ENCODE peak calls at places on chromosome 11, in four cellular contexts. One of them, this sample, is unnamed.

GRCh38 chr11:100716848-100717247 is 29.8 kb downstream of the ARHGAP42 start:
- DNase-seq in left ventricle myocardium inferior: no peak
- DNase-seq in naive thymus-derived CD8-positive, alpha-beta T cell: no peak
- DNase-seq in Kasumi-1: no peak
- DNase-seq in this sample: no peak

GRCh38 chr11:69463181-69463891 is 18.1 kb upstream of the LINC01488 start:
- DNase-seq in Kasumi-1: no peak
- DNase-seq in left ventricle myocardium inferior: peak; percentile 49
- DNase-seq in naive thymus-derived CD8-positive, alpha-beta T cell: no peak
- DNase-seq in this sample: no peak

GRCh38 chr11:1178201-1178885 is 20.6 kb downstream of the MUC5AC start:
- DNase-seq in naive thymus-derived CD8-positive, alpha-beta T cell: no peak
- DNase-seq in left ventricle myocardium inferior: peak; percentile 5
- DNase-seq in Kasumi-1: no peak
- DNase-seq in this sample: no peak

GRCh38 chr11:125314264-125315087 is 149.9 kb downstream of the PKNOX2 start:
- DNase-seq in Kasumi-1: no peak
- DNase-seq in left ventricle myocardium inferior: no peak
- DNase-seq in naive thymus-derived CD8-positive, alpha-beta T cell: no peak
- DNase-seq in this sample: no peak

GRCh38 chr11:31419669-31420068 is 50.0 kb downstream of the DNAJC24 start:
- DNase-seq in left ventricle myocardium inferior: no peak
- DNase-seq in naive thymus-derived CD8-positive, alpha-beta T cell: no peak
- DNase-seq in Kasumi-1: no peak
- DNase-seq in this sample: no peak

GRCh38 chr11:129252621-129253020 is 60.5 kb upstream of the ARHGAP32 start:
- DNase-seq in naive thymus-derived CD8-positive, alpha-beta T cell: no peak
- DNase-seq in left ventricle myocardium inferior: no peak
- DNase-seq in Kasumi-1: no peak
- DNase-seq in this sample: no peak

GRCh38 chr11:133228406-133229330 is 303.6 kb downstream of the OPCML start:
- DNase-seq in left ventricle myocardium inferior: no peak
- DNase-seq in Kasumi-1: no peak
- DNase-seq in naive thymus-derived CD8-positive, alpha-beta T cell: no peak
- DNase-seq in this sample: no peak

GRCh38 chr11:74279256-74279655 is 32.2 kb downstream of the P4HA3 start:
- DNase-seq in Kasumi-1: no peak
- DNase-seq in left ventricle myocardium inferior: no peak
- DNase-seq in naive thymus-derived CD8-positive, alpha-beta T cell: no peak
- DNase-seq in this sample: no peak

GRCh38 chr11:110433393-110434333 is 3.9 kb downstream of the FDX1 start:
- DNase-seq in Kasumi-1: peak; percentile 58
- DNase-seq in naive thymus-derived CD8-positive, alpha-beta T cell: no peak
- DNase-seq in left ventricle myocardium inferior: no peak
- DNase-seq in this sample: peak; percentile 31

GRCh38 chr11:45146072-45147016 is at the start of gene PRDM11:
- DNase-seq in Kasumi-1: peak; percentile 59
- DNase-seq in left ventricle myocardium inferior: no peak
- DNase-seq in naive thymus-derived CD8-positive, alpha-beta T cell: no peak
- DNase-seq in this sample: peak; percentile 68

GRCh38 chr11:115222218-115222862 is 281.9 kb downstream of the CADM1 start:
- DNase-seq in Kasumi-1: no peak
- DNase-seq in naive thymus-derived CD8-positive, alpha-beta T cell: no peak
- DNase-seq in left ventricle myocardium inferior: no peak
- DNase-seq in this sample: peak; percentile 12

GRCh38 chr11:108569896-108570295 is 23.7 kb downstream of the EXPH5 start:
- DNase-seq in naive thymus-derived CD8-positive, alpha-beta T cell: no peak
- DNase-seq in left ventricle myocardium inferior: no peak
- DNase-seq in Kasumi-1: no peak
- DNase-seq in this sample: no peak

GRCh38 chr11:28697920-28698827 is 590.0 kb downstream of the METTL15 start:
- DNase-seq in left ventricle myocardium inferior: peak; percentile 38
- DNase-seq in Kasumi-1: peak; percentile 42
- DNase-seq in naive thymus-derived CD8-positive, alpha-beta T cell: no peak
- DNase-seq in this sample: no peak

GRCh38 chr11:112553340-112553739 is 292.7 kb upstream of the PLET1 start:
- DNase-seq in left ventricle myocardium inferior: no peak
- DNase-seq in naive thymus-derived CD8-positive, alpha-beta T cell: no peak
- DNase-seq in Kasumi-1: no peak
- DNase-seq in this sample: no peak

GRCh38 chr11:59776210-59777066 is 21.3 kb downstream of the STX3 start:
- DNase-seq in Kasumi-1: no peak
- DNase-seq in left ventricle myocardium inferior: no peak
- DNase-seq in naive thymus-derived CD8-positive, alpha-beta T cell: no peak
- DNase-seq in this sample: no peak

GRCh38 chr11:123188508-123189165 is 6.4 kb downstream of the CLMP start:
- DNase-seq in naive thymus-derived CD8-positive, alpha-beta T cell: no peak
- DNase-seq in Kasumi-1: no peak
- DNase-seq in left ventricle myocardium inferior: no peak
- DNase-seq in this sample: no peak

GRCh38 chr11:95453616-95454118 is 222.7 kb upstream of the SESN3 start:
- DNase-seq in naive thymus-derived CD8-positive, alpha-beta T cell: no peak
- DNase-seq in Kasumi-1: no peak
- DNase-seq in left ventricle myocardium inferior: peak; percentile 61
- DNase-seq in this sample: no peak

GRCh38 chr11:112292785-112293407 is 32.2 kb upstream of the PLET1 start:
- DNase-seq in naive thymus-derived CD8-positive, alpha-beta T cell: no peak
- DNase-seq in left ventricle myocardium inferior: no peak
- DNase-seq in Kasumi-1: no peak
- DNase-seq in this sample: no peak

GRCh38 chr11:4607111-4607510 is 920 bp downstream of the TRIM68 start:
- DNase-seq in naive thymus-derived CD8-positive, alpha-beta T cell: no peak
- DNase-seq in Kasumi-1: no peak
- DNase-seq in left ventricle myocardium inferior: no peak
- DNase-seq in this sample: no peak

GRCh38 chr11:9250139-9250582 is 15.0 kb downstream of the DENND5A start:
- DNase-seq in Kasumi-1: peak; percentile 55
- DNase-seq in naive thymus-derived CD8-positive, alpha-beta T cell: peak; percentile 44
- DNase-seq in left ventricle myocardium inferior: no peak
- DNase-seq in this sample: peak; percentile 23

GRCh38 chr11:84828616-84829015 is 798.5 kb downstream of the DLG2 start:
- DNase-seq in left ventricle myocardium inferior: no peak
- DNase-seq in naive thymus-derived CD8-positive, alpha-beta T cell: no peak
- DNase-seq in Kasumi-1: no peak
- DNase-seq in this sample: no peak

GRCh38 chr11:66347425-66348276 is at the start of gene B4GAT1:
- DNase-seq in Kasumi-1: peak; percentile 65
- DNase-seq in left ventricle myocardium inferior: peak; percentile 77
- DNase-seq in naive thymus-derived CD8-positive, alpha-beta T cell: peak; percentile 81
- DNase-seq in this sample: peak; percentile 82

GRCh38 chr11:134752526-134752925 is 340.5 kb upstream of the B3GAT1 start:
- DNase-seq in Kasumi-1: no peak
- DNase-seq in naive thymus-derived CD8-positive, alpha-beta T cell: no peak
- DNase-seq in left ventricle myocardium inferior: no peak
- DNase-seq in this sample: no peak

GRCh38 chr11:19573666-19574065 is 139.0 kb upstream of the NAV2 start:
- DNase-seq in Kasumi-1: no peak
- DNase-seq in naive thymus-derived CD8-positive, alpha-beta T cell: no peak
- DNase-seq in left ventricle myocardium inferior: peak; percentile 66
- DNase-seq in this sample: no peak

GRCh38 chr11:70002433-70002832 is 75.7 kb upstream of the ANO1 start:
- DNase-seq in Kasumi-1: peak; percentile 17
- DNase-seq in left ventricle myocardium inferior: no peak
- DNase-seq in naive thymus-derived CD8-positive, alpha-beta T cell: no peak
- DNase-seq in this sample: no peak

GRCh38 chr11:75474878-75475766 is 42.1 kb upstream of the KLHL35 start:
- DNase-seq in Kasumi-1: peak; percentile 86
- DNase-seq in naive thymus-derived CD8-positive, alpha-beta T cell: peak; percentile 67
- DNase-seq in left ventricle myocardium inferior: peak; percentile 66
- DNase-seq in this sample: peak; percentile 55

GRCh38 chr11:72075109-72075508 is 5.2 kb downstream of the NUMA1 start:
- DNase-seq in Kasumi-1: peak; percentile 90
- DNase-seq in naive thymus-derived CD8-positive, alpha-beta T cell: no peak
- DNase-seq in left ventricle myocardium inferior: no peak
- DNase-seq in this sample: no peak

GRCh38 chr11:27421819-27422494 is 50.6 kb downstream of the LGR4 start:
- DNase-seq in left ventricle myocardium inferior: no peak
- DNase-seq in Kasumi-1: no peak
- DNase-seq in naive thymus-derived CD8-positive, alpha-beta T cell: no peak
- DNase-seq in this sample: no peak

GRCh38 chr11:94032066-94032465 is 10.9 kb downstream of the HEPHL1 start:
- DNase-seq in Kasumi-1: no peak
- DNase-seq in left ventricle myocardium inferior: peak; percentile 28
- DNase-seq in naive thymus-derived CD8-positive, alpha-beta T cell: no peak
- DNase-seq in this sample: no peak

GRCh38 chr11:112177610-112178009 is 2.3 kb downstream of the BCO2 start:
- DNase-seq in Kasumi-1: no peak
- DNase-seq in naive thymus-derived CD8-positive, alpha-beta T cell: no peak
- DNase-seq in left ventricle myocardium inferior: no peak
- DNase-seq in this sample: peak; percentile 10

GRCh38 chr11:73139476-73140198 is 2.5 kb downstream of the FCHSD2 start:
- DNase-seq in Kasumi-1: no peak
- DNase-seq in left ventricle myocardium inferior: no peak
- DNase-seq in naive thymus-derived CD8-positive, alpha-beta T cell: no peak
- DNase-seq in this sample: no peak

GRCh38 chr11:83836883-83837654 is 550.9 kb upstream of the CCDC90B start:
- DNase-seq in naive thymus-derived CD8-positive, alpha-beta T cell: no peak
- DNase-seq in Kasumi-1: peak; percentile 77
- DNase-seq in left ventricle myocardium inferior: no peak
- DNase-seq in this sample: no peak

GRCh38 chr11:111846640-111847039 is 24.7 kb downstream of the ALG9 start:
- DNase-seq in naive thymus-derived CD8-positive, alpha-beta T cell: no peak
- DNase-seq in Kasumi-1: peak; percentile 6
- DNase-seq in left ventricle myocardium inferior: no peak
- DNase-seq in this sample: no peak

GRCh38 chr11:83816572-83817187 is 530.5 kb upstream of the CCDC90B start:
- DNase-seq in naive thymus-derived CD8-positive, alpha-beta T cell: no peak
- DNase-seq in Kasumi-1: peak; percentile 58
- DNase-seq in left ventricle myocardium inferior: no peak
- DNase-seq in this sample: no peak

GRCh38 chr11:113977701-113978100 is 2.8 kb downstream of the HTR3A start:
- DNase-seq in left ventricle myocardium inferior: no peak
- DNase-seq in Kasumi-1: no peak
- DNase-seq in naive thymus-derived CD8-positive, alpha-beta T cell: no peak
- DNase-seq in this sample: no peak

GRCh38 chr11:64103377-64103985 is 62.4 kb downstream of the MACROD1 start:
- DNase-seq in Kasumi-1: no peak
- DNase-seq in naive thymus-derived CD8-positive, alpha-beta T cell: no peak
- DNase-seq in left ventricle myocardium inferior: no peak
- DNase-seq in this sample: no peak

GRCh38 chr11:57471496-57471895 is 11.2 kb downstream of the RTN4RL2 start:
- DNase-seq in left ventricle myocardium inferior: no peak
- DNase-seq in Kasumi-1: no peak
- DNase-seq in naive thymus-derived CD8-positive, alpha-beta T cell: no peak
- DNase-seq in this sample: no peak

GRCh38 chr11:57290288-57290687 is 34.5 kb downstream of the TNKS1BP1 start:
- DNase-seq in Kasumi-1: no peak
- DNase-seq in naive thymus-derived CD8-positive, alpha-beta T cell: no peak
- DNase-seq in left ventricle myocardium inferior: no peak
- DNase-seq in this sample: no peak